ENCODE peak calls at places on chromosomes 13 and 19, in eight cellular contexts. D is heart left ventricle; W is HS-27A; E is AG04450; N is naive B cell; X is activated CD4-positive, alpha-beta T cell treated with anti-CD3 and anti-CD28 coated beads, Interleukin-2, amount 10 ng/mL, durations not matched to agents 7 days and 5 days; T is HTR-8/SVneo; H is HFF-Myc. Y is an unnamed sample.

GRCh38 chr13:49357694-49358093 is 86.2 kb downstream of the CAB39L start:
- DNase-seq in T (no peak), D (no peak), H (peak), W (peak), N (no peak), E (peak), X (no peak), Y (no peak)

GRCh38 chr13:53743906-53744305 is 715.3 kb downstream of the OLFM4 start:
- DNase-seq in H (no peak), W (no peak), T (no peak), N (no peak), D (no peak), X (no peak), E (no peak), Y (no peak)

GRCh38 chr13:110023729-110024645 is 237.6 kb upstream of the IRS2 start:
- DNase-seq in T (no peak), H (no peak), X (no peak), N (no peak), W (no peak), E (no peak), D (peak), Y (no peak)

GRCh38 chr19:1154731-1155351 is 19.2 kb downstream of the SBNO2 start:
- DNase-seq in D (peak), X (no peak), H (no peak), N (no peak), E (peak), T (peak), W (no peak), Y (no peak)

GRCh38 chr19:11339254-11340098 is at the start of gene RAB3D:
- DNase-seq in N (peak), X (peak), T (peak), H (peak), W (no peak), D (peak), E (peak), Y (peak)

GRCh38 chr13:51137250-51137649 is 26.2 kb upstream of the C13orf42 start:
- DNase-seq in W (no peak), N (no peak), E (no peak), X (no peak), D (no peak), T (no peak), H (no peak), Y (no peak)

GRCh38 chr13:74135306-74136088 is 1.3 kb upstream of the KLF12 start:
- DNase-seq in T (peak), N (peak), D (peak), W (no peak), H (no peak), X (peak), E (no peak), Y (no peak)

GRCh38 chr19:18317998-18318800 is 4.7 kb downstream of the LSM4 start:
- DNase-seq in D (peak), E (no peak), T (no peak), X (peak), N (no peak), H (no peak), W (no peak), Y (no peak)

GRCh38 chr19:17347361-17347760 is 10.0 kb downstream of the GTPBP3 start:
- DNase-seq in H (no peak), X (no peak), N (no peak), E (no peak), T (no peak), D (peak), W (no peak), Y (no peak)

GRCh38 chr19:4717966-4718701 is 5.5 kb downstream of the DPP9 start:
- DNase-seq in X (no peak), T (no peak), W (no peak), E (no peak), D (peak), H (no peak), N (no peak), Y (no peak)

GRCh38 chr13:114005206-114005720 is 31.4 kb upstream of the C13orf46 start:
- DNase-seq in N (no peak), D (no peak), E (no peak), W (no peak), T (no peak), X (no peak), H (no peak), Y (no peak)

GRCh38 chr19:58021541-58022282 is 12.1 kb upstream of the ZSCAN1 start:
- DNase-seq in N (peak), H (no peak), T (peak), D (peak), X (peak), E (no peak), W (no peak), Y (peak)

GRCh38 chr19:5828661-5829566 is 10.6 kb downstream of the FUT6 start:
- DNase-seq in T (no peak), N (no peak), D (peak), E (no peak), W (no peak), H (no peak), X (no peak), Y (no peak)

GRCh38 chr19:43504426-43505185 is at the start of gene PHLDB3:
- DNase-seq in N (no peak), X (peak), H (no peak), T (no peak), D (peak), W (no peak), E (no peak), Y (no peak)

GRCh38 chr13:33205224-33205623 is 80.3 kb downstream of the STARD13 start:
- DNase-seq in W (no peak), D (no peak), T (no peak), E (no peak), X (no peak), N (no peak), H (no peak), Y (no peak)

GRCh38 chr13:41075485-41075884 is 14.2 kb downstream of the WBP4 start:
- DNase-seq in E (no peak), W (no peak), T (no peak), D (no peak), X (no peak), H (no peak), N (no peak), Y (no peak)

GRCh38 chr19:31675187-31675913 is 326.1 kb upstream of the TSHZ3 start:
- DNase-seq in D (no peak), E (no peak), H (no peak), N (no peak), X (no peak), W (peak), T (peak), Y (no peak)

GRCh38 chr19:19074172-19074905 is 10.5 kb downstream of the SLC25A42 start:
- DNase-seq in W (no peak), E (no peak), D (no peak), T (no peak), H (no peak), N (no peak), X (no peak), Y (no peak)

GRCh38 chr19:32404213-32404938 is 1.2 kb upstream of the DPY19L3 start:
- DNase-seq in E (no peak), N (no peak), H (no peak), X (no peak), D (no peak), W (no peak), T (no peak), Y (no peak)

GRCh38 chr13:102651392-102651791 is 43.5 kb downstream of the METTL21C start:
- DNase-seq in N (no peak), E (no peak), D (no peak), T (peak), W (peak), X (no peak), H (no peak), Y (peak)

GRCh38 chr19:38941979-38942378 is 11.2 kb downstream of the MRPS12 start:
- DNase-seq in X (no peak), T (no peak), W (no peak), H (no peak), E (no peak), N (no peak), D (no peak), Y (no peak)

GRCh38 chr13:111911141-111911720 is 155.7 kb upstream of the SOX1 start:
- DNase-seq in E (no peak), W (no peak), N (no peak), T (no peak), X (no peak), H (no peak), D (no peak), Y (no peak)

GRCh38 chr13:106989866-106990265 is 421.9 kb upstream of the ARGLU1 start:
- DNase-seq in W (no peak), T (no peak), N (no peak), X (no peak), D (no peak), E (no peak), H (no peak), Y (no peak)

GRCh38 chr13:105972306-105972721 is 563.1 kb downstream of the EFNB2 start:
- DNase-seq in E (no peak), N (no peak), T (no peak), D (no peak), H (no peak), W (no peak), X (no peak), Y (no peak)

GRCh38 chr19:53394522-53394973 is 401 bp upstream of the ZNF765 start:
- DNase-seq in W (peak), E (no peak), D (peak), X (no peak), N (no peak), H (no peak), T (peak), Y (no peak)

GRCh38 chr13:44300895-44301638 is 72.6 kb upstream of the SERP2 start:
- DNase-seq in H (peak), N (no peak), X (no peak), W (peak), E (no peak), T (peak), D (peak), Y (peak)

GRCh38 chr19:39369200-39369599 is 21.7 kb downstream of the PAF1 start:
- DNase-seq in D (no peak), T (no peak), X (no peak), H (no peak), E (no peak), W (no peak), N (no peak), Y (no peak)

Y was measured in COLO829.